ENCODE peak calls at places on chromosomes 3 and 15, in four cellular contexts. X, R, W and L are unnamed samples.

GRCh38 chr3:39196671-39197446 is 4.5 kb upstream of the XIRP1 start:
- DNase-seq in R (no peak), W (no peak), X (no peak), L (no peak)

GRCh38 chr15:90530250-90531051 is 728 bp downstream of the CRTC3 start:
- DNase-seq in X (peak; percentile 43), W (no peak), R (peak; percentile 79), L (no peak)

GRCh38 chr15:55279746-55280351 is 9.8 kb downstream of the RAB27A start:
- DNase-seq in W (peak; percentile 84), X (no peak), R (no peak), L (peak; percentile 90)

GRCh38 chr15:51350723-51351122 is 9.3 kb downstream of the GLDN start:
- DNase-seq in X (no peak), R (no peak), W (no peak), L (no peak)

GRCh38 chr3:181971424-181971823 is 259.7 kb downstream of the SOX2 start:
- DNase-seq in W (no peak), R (no peak), X (no peak), L (no peak)

GRCh38 chr3:108222813-108223307 is 636 bp upstream of the IFT57 start:
- DNase-seq in X (no peak), R (no peak), W (no peak), L (no peak)

GRCh38 chr3:171407746-171408145 is 52.5 kb downstream of the TNIK start:
- DNase-seq in R (no peak), X (peak; percentile 46), W (no peak), L (peak; percentile 28)

GRCh38 chr3:64595253-64595694 is 92.5 kb downstream of the ADAMTS9 start:
- DNase-seq in W (no peak), X (no peak), R (no peak), L (peak; percentile 34)

GRCh38 chr3:102466001-102466400 is 31.2 kb downstream of the ZPLD1 start:
- DNase-seq in R (no peak), X (peak; percentile 5), W (no peak), L (no peak)

GRCh38 chr3:106333911-106334618 is 465.3 kb upstream of the CBLB start:
- DNase-seq in R (no peak), X (no peak), W (peak; percentile 40), L (peak; percentile 63)

GRCh38 chr15:39153718-39154117 is 427.2 kb upstream of the THBS1 start:
- DNase-seq in W (no peak), R (no peak), X (no peak), L (no peak)

GRCh38 chr15:43966646-43967045 is 139.8 kb downstream of the WDR76 start:
- DNase-seq in W (no peak), R (no peak), X (no peak), L (no peak)

GRCh38 chr3:14369675-14370669 is 32.4 kb upstream of the SLC6A6 start:
- DNase-seq in W (no peak), X (no peak), R (peak; percentile 78), L (no peak)

GRCh38 chr15:78259232-78259631 is 5.1 kb upstream of the DNAJA4 start:
- DNase-seq in X (no peak), R (no peak), W (no peak), L (no peak)

GRCh38 chr3:190330936-190331734 is 8.9 kb upstream of the CLDN1 start:
- DNase-seq in X (no peak), W (no peak), R (no peak), L (no peak)

GRCh38 chr3:126134219-126134975 is 46.0 kb downstream of the ALDH1L1 start:
- DNase-seq in X (peak; percentile 63), R (peak; percentile 76), W (peak; percentile 13), L (no peak)

GRCh38 chr15:69515508-69516290 is 63.1 kb downstream of the RPLP1 start:
- DNase-seq in X (no peak), W (peak; percentile 94), R (no peak), L (no peak)

GRCh38 chr3:119810018-119810435 is 28.1 kb downstream of the NR1I2 start:
- DNase-seq in X (no peak), W (peak; percentile 56), R (peak; percentile 79), L (no peak)

GRCh38 chr3:10317311-10317960 is 3.5 kb downstream of the SEC13 start:
- DNase-seq in R (no peak), X (no peak), W (no peak), L (no peak)

GRCh38 chr3:29758108-29759020 is 477.5 kb downstream of the RBMS3 start:
- DNase-seq in R (no peak), X (no peak), W (peak; percentile 21), L (no peak)

GRCh38 chr15:59322056-59322755 is 50.5 kb downstream of the MYO1E start:
- DNase-seq in X (no peak), R (no peak), W (no peak), L (no peak)

GRCh38 chr3:13111874-13112520 is 38.8 kb upstream of the IQSEC1 start:
- DNase-seq in X (no peak), W (no peak), R (peak; percentile 71), L (no peak)

GRCh38 chr3:58260261-58260731 is 22.7 kb downstream of the ABHD6 start:
- DNase-seq in W (peak; percentile 92), R (no peak), X (peak; percentile 68), L (peak; percentile 59)

GRCh38 chr3:159860727-159861126 is 127.9 kb upstream of the IL12A start:
- DNase-seq in W (peak; percentile 19), R (no peak), X (no peak), L (no peak)

GRCh38 chr3:60932669-60933068 is 318.6 kb downstream of the FHIT start:
- DNase-seq in X (no peak), R (no peak), W (peak; percentile 89), L (no peak)

GRCh38 chr15:93897377-93897776 is 334.0 kb upstream of the MCTP2 start:
- DNase-seq in W (no peak), R (no peak), X (no peak), L (no peak)

GRCh38 chr3:56702487-56703315 is 19.6 kb upstream of the TASOR start:
- DNase-seq in X (peak; percentile 52), R (no peak), W (peak; percentile 64), L (no peak)

GRCh38 chr3:177150970-177151627 is 46.2 kb downstream of the TBL1XR1 start:
- DNase-seq in R (no peak), W (no peak), X (peak; percentile 59), L (peak; percentile 61)

GRCh38 chr3:140276698-140277097 is 341.7 kb downstream of the CLSTN2 start:
- DNase-seq in W (peak; percentile 19), X (no peak), R (no peak), L (no peak)